ENCODE peak calls at places on chromosomes 13 and 19, in four cellular contexts. O, U, G and H are unnamed samples.

GRCh38 chr19:30136591-30136990 is 194.6 kb downstream of the URI1 start:
- DNase-seq in U (no peak), G (no peak), O (no peak), H (no peak)

GRCh38 chr13:51000576-51001260 is 91.1 kb downstream of the RNASEH2B start:
- DNase-seq in U (peak), O (peak), G (no peak), H (peak)

GRCh38 chr13:94415484-94415883 is 64.0 kb downstream of the DCT start:
- DNase-seq in O (no peak), G (no peak), U (no peak), H (no peak)

GRCh38 chr19:38769635-38770211 is 3.6 kb downstream of the LGALS7 start:
- DNase-seq in G (peak), U (peak), O (peak), H (peak)

GRCh38 chr13:113122571-113123225 is at the start of gene F10:
- DNase-seq in O (peak), U (peak), G (no peak), H (peak)

GRCh38 chr19:782195-783043 is 14.8 kb upstream of the PTBP1 start:
- DNase-seq in U (no peak), O (peak), G (no peak), H (no peak)

GRCh38 chr19:19606021-19606420 is 12.5 kb downstream of the PBX4 start:
- DNase-seq in O (no peak), U (no peak), G (no peak), H (no peak)

GRCh38 chr13:39776439-39776838 is 121.0 kb downstream of the COG6 start:
- DNase-seq in G (no peak), U (no peak), O (peak), H (no peak)

GRCh38 chr19:47587295-47587694 is 14.3 kb upstream of the ZNF541 start:
- DNase-seq in O (no peak), G (no peak), U (no peak), H (peak)

GRCh38 chr19:55111238-55111831 is 6.1 kb downstream of the PPP1R12C start:
- DNase-seq in O (no peak), G (no peak), U (no peak), H (no peak)

GRCh38 chr13:51768378-51768921 is 35.5 kb downstream of the DHRS12 start:
- DNase-seq in G (no peak), O (no peak), U (no peak), H (no peak)

GRCh38 chr19:49817964-49818690 is at the start of gene MED25:
- DNase-seq in U (peak), O (peak), G (peak), H (peak)

GRCh38 chr19:18401580-18402112 is 4.2 kb upstream of the LRRC25 start:
- DNase-seq in O (peak), G (no peak), U (peak), H (peak)

GRCh38 chr19:38785187-38785699 is 3.8 kb upstream of the LGALS7B start:
- DNase-seq in U (no peak), G (no peak), O (no peak), H (no peak)

GRCh38 chr13:35565273-35565672 is 88.8 kb upstream of the MAB21L1 start:
- DNase-seq in G (no peak), U (no peak), O (no peak), H (no peak)

GRCh38 chr19:10864538-10864899 is 6.8 kb upstream of the CARM1 start:
- DNase-seq in U (peak), O (peak), G (no peak), H (peak)

GRCh38 chr19:41437944-41438574 is 1.7 kb downstream of the DMAC2 start:
- DNase-seq in G (no peak), O (no peak), U (no peak), H (no peak)

GRCh38 chr13:110467516-110467915 is 94.0 kb downstream of the RAB20 start:
- DNase-seq in O (no peak), G (no peak), U (no peak), H (no peak)

GRCh38 chr13:98144501-98145350 is 1.8 kb downstream of the FARP1 start:
- DNase-seq in G (no peak), U (peak), O (peak), H (peak)

GRCh38 chr19:6334490-6335285 is 1.3 kb upstream of the ACER1 start:
- DNase-seq in U (no peak), G (no peak), O (no peak), H (no peak)

GRCh38 chr19:6343462-6343861 is 10.1 kb upstream of the ACER1 start:
- DNase-seq in O (no peak), G (no peak), U (no peak), H (no peak)

GRCh38 chr19:6340493-6341201 is 7.2 kb upstream of the ACER1 start:
- DNase-seq in G (no peak), O (no peak), U (no peak), H (no peak)
- H3K4me3 ChIP-seq in G (no peak), O (no peak), U (no peak), H (no peak)

GRCh38 chr19:4409123-4409933 is 6.9 kb downstream of the CHAF1A start:
- DNase-seq in O (no peak), U (no peak), G (no peak), H (no peak)

GRCh38 chr19:4403005-4403761 is 743 bp downstream of the CHAF1A start:
- DNase-seq in G (no peak), O (no peak), U (no peak), H (peak)

GRCh38 chr19:4402171-4403004 is at the start of gene CHAF1A:
- DNase-seq in U (peak), G (peak), O (peak), H (peak)

GRCh38 chr19:4405977-4406376 is 3.5 kb downstream of the CHAF1A start:
- DNase-seq in G (no peak), O (no peak), U (no peak), H (no peak)

GRCh38 chr19:4406626-4407025 is 4.2 kb downstream of the CHAF1A start:
- DNase-seq in O (no peak), U (no peak), G (no peak), H (no peak)
- H3K27ac ChIP-seq in O (no peak), U (no peak), G (no peak), H (no peak)

DNA sequence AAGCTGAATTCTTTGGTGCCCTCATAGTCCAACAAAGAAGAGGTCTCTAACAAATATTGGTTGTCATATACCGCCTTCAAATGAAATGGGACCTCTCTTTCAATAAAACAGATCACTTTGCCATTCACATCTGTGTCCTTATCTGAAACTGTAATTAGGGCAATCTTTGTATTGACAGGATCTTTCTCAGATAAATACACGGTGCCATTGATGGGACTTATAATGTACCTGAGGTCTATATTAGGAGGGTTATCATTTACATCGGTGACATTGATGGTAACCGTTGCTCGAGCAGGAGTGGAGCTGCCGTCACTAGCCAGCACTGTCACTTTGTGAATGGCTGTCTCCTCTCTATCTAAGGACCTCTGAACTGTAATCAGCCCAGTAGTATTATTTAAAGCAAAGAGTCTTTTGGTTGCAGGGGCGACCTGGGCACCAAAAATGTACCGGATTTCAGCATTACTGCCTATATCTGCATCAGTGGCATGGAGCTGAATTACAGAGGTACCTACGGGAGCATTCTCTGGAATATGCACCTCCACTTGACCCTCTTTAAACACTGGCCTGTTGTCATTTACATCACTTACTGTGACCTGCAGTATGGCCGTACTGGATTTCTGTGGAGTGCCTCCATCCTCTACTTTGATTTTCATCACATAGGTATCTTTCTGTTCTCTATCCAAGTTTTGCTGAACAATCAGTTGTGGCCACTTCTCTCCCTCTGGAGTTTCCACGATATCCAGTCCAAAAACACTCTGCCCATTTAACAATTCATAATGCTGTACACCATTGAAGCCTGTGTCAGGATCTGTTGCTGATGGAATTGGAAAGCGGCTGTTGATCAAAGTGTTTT is 2.8 kb downstream of the PCDH9 start:
- DNase-seq in U (no peak), G (no peak), O (no peak), H (no peak)
- H3K4me3 ChIP-seq in U (no peak), G (no peak), O (no peak), H (no peak)

GRCh38 chr19:1871630-1872029 is 8.3 kb upstream of the KLF16 start:
- DNase-seq in U (no peak), G (no peak), O (no peak), H (no peak)
- H3K27ac ChIP-seq in U (no peak), G (no peak), O (no peak), H (no peak)

GRCh38 chr13:23515116-23515515 is 55.1 kb upstream of the TNFRSF19 start:
- DNase-seq in U (no peak), O (no peak), G (no peak), H (no peak)

GRCh38 chr13:23514076-23514475 is 56.1 kb upstream of the TNFRSF19 start:
- DNase-seq in U (no peak), O (no peak), G (no peak), H (no peak)

GRCh38 chr13:23512762-23513395 is 57.3 kb upstream of the TNFRSF19 start:
- DNase-seq in G (no peak), U (no peak), O (no peak), H (no peak)

GRCh38 chr13:23510979-23511735 is 59.1 kb upstream of the TNFRSF19 start:
- DNase-seq in U (peak), O (peak), G (no peak), H (no peak)

GRCh38 chr13:23513460-23513859 is 56.8 kb upstream of the TNFRSF19 start:
- DNase-seq in G (no peak), U (no peak), O (no peak), H (no peak)
- H3K4me3 ChIP-seq in G (no peak), U (no peak), O (no peak), H (no peak)

GRCh38 chr13:46079770-46080169 is 25.1 kb downstream of the CPB2 start:
- DNase-seq in O (no peak), G (no peak), U (no peak), H (no peak)
- H3K27ac ChIP-seq in O (no peak), G (no peak), U (no peak), H (no peak)

GRCh38 chr13:49302817-49303216 is 55.1 kb downstream of the CDADC1 start:
- DNase-seq in G (no peak), U (peak), O (no peak), H (no peak)

GRCh38 chr13:49302222-49302621 is 54.5 kb downstream of the CDADC1 start:
- DNase-seq in O (no peak), G (no peak), U (no peak), H (no peak)

GRCh38 chr13:49298903-49299605 is 51.3 kb downstream of the CDADC1 start:
- DNase-seq in U (no peak), G (no peak), O (no peak), H (no peak)

GRCh38 chr13:49303533-49304252 is 56.0 kb downstream of the CDADC1 start:
- DNase-seq in U (peak), O (no peak), G (no peak), H (peak)

GRCh38 chr13:49300716-49301589 is 53.2 kb downstream of the CDADC1 start:
- DNase-seq in U (peak), G (no peak), O (peak), H (peak)
- H3K4me3 ChIP-seq in U (no peak), G (peak), O (no peak), H (no peak)

DNA sequence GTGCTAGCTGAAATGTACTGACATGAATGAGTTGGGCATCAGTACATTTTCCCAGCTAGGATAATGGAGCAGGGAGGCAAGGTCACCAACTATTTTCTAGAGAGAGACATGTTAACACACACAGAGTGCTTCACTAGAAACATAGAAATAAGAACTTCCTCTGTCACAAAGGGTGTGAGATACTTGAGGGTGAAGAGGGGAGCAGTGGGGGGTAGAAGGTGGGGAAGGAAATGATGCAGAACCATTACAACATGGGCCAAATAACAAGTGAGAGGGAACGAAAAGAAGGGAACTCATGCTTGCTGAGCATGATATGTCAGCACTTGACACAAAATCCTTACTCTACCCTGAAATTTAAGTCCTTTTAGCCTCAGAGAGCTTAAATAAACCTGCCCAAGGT is 87.8 kb upstream of the RFC3 start:
- DNase-seq in O (no peak), G (no peak), U (no peak), H (no peak)
- H3K27ac ChIP-seq in O (no peak), G (no peak), U (no peak), H (no peak)

DNA sequence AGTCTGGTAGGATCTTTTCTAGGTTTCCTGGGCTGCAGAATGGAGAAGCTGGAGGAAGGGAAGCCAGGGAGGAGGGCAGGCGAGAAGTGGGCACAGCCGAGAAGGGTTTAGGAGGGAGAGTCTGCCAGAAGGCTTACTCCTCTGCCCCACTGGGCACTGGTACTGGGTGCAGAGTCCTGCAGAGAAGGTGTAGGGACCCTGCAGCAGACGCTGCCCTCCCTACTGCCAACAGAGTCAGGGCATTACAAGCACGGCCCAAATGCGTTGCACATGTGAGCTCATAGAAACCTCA is 726 bp upstream of the PEPD start:
- DNase-seq in O (no peak), G (no peak), U (no peak), H (no peak)
- H3K4me3 ChIP-seq in O (peak), G (peak), U (no peak), H (peak)